ENCODE peak calls at places on chromosomes 2 and 18, in seven cellular contexts. F is mesendoderm, U is IMR-90, L is neuronal stem cell, V is mesenchymal stem cell, P is trophoblast cell, A is H1. I is an unnamed sample.

GRCh38 chr2:74567862-74568261 is 13.3 kb downstream of the DOK1 start:
- DNase-seq in F (no peak), U (peak), L (no peak), V (no peak), P (no peak), A (no peak), I (no peak)

GRCh38 chr2:174337337-174338154 is 2.8 kb downstream of the SP9 start:
- DNase-seq in F (peak), U (no peak), L (peak), V (peak), P (peak), A (peak), I (peak)

GRCh38 chr2:37070931-37071330 is 13.2 kb downstream of the HEATR5B start:
- DNase-seq in F (no peak), U (no peak), L (no peak), V (no peak), P (no peak), A (no peak), I (no peak)

GRCh38 chr2:118881490-118882129 is 34.2 kb upstream of the EN1 start:
- DNase-seq in F (peak), U (peak), L (no peak), V (peak), P (peak), A (peak), I (peak)

GRCh38 chr2:181782630-181783029 is 102.3 kb upstream of the NEUROD1 start:
- DNase-seq in F (peak), U (no peak), L (no peak), V (no peak), P (peak), A (no peak), I (no peak)

GRCh38 chr2:235050992-235051351 is 99.2 kb downstream of the SH3BP4 start:
- DNase-seq in F (peak), U (peak), L (no peak), V (peak), P (peak), A (no peak), I (no peak)

GRCh38 chr2:96218508-96219131 is 10.0 kb upstream of the STARD7 start:
- DNase-seq in F (no peak), U (no peak), L (no peak), V (no peak), P (no peak), A (no peak), I (no peak)

GRCh38 chr2:241865957-241866858 is 3.3 kb upstream of the RTP5 start:
- DNase-seq in F (peak), U (peak), L (peak), V (peak), P (no peak), A (peak), I (peak)

GRCh38 chr18:47247036-47247832 is 4.2 kb downstream of the SKOR2 start:
- DNase-seq in F (peak), U (no peak), L (no peak), V (no peak), P (no peak), A (peak), I (peak)

GRCh38 chr18:50428531-50429206 is 53.8 kb downstream of the SKA1 start:
- DNase-seq in F (peak), U (no peak), L (no peak), V (peak), P (no peak), A (no peak), I (no peak)

GRCh38 chr2:36338827-36339145 is 16.8 kb upstream of the CRIM1 start:
- DNase-seq in F (peak), U (peak), L (no peak), V (peak), P (no peak), A (no peak), I (no peak)

GRCh38 chr2:17479875-17480274 is 38.4 kb downstream of the RAD51AP2 start:
- DNase-seq in F (no peak), U (peak), L (no peak), V (peak), P (no peak), A (no peak), I (no peak)

GRCh38 chr2:12759248-12759647 is 42.5 kb downstream of the TRIB2 start:
- DNase-seq in F (no peak), U (peak), L (no peak), V (peak), P (peak), A (no peak), I (no peak)

GRCh38 chr2:168278424-168278888 is 31.1 kb upstream of the STK39 start:
- DNase-seq in F (peak), U (peak), L (no peak), V (peak), P (peak), A (no peak), I (no peak)

GRCh38 chr2:158969162-158969716 is 799 bp downstream of the TANC1 start:
- DNase-seq in F (no peak), U (no peak), L (peak), V (no peak), P (no peak), A (peak), I (no peak)

GRCh38 chr2:234930397-234930796 is 21.4 kb upstream of the SH3BP4 start:
- DNase-seq in F (no peak), U (no peak), L (no peak), V (no peak), P (no peak), A (no peak), I (no peak)

GRCh38 chr2:196367633-196368032 is 196.3 kb upstream of the STK17B start:
- DNase-seq in F (no peak), U (no peak), L (no peak), V (no peak), P (no peak), A (no peak), I (no peak)
- H2BK120ac ChIP-seq in F (no peak), U (no peak), L (no peak), V (no peak), P (no peak), A (no peak), I (no peak)

DNA sequence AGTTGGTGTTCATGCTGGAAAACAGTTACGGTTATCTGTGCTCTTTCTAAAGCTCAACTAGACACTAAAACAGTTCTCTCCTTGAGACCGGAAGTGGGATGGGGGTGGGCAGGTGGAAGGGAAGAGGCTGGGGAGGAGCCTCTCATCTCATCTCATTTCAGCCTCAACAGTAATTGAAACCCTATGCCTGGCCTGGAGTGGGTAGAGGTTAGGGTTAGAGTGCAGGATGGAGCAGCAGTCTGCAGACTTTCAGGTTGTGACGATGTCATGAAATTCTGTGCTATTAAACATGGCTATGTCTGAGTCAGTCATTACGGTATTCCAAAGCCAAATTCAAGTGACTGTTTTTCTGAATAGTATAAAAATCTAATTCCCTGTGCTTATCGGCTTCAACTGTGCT is 76.0 kb upstream of the TCF7L1 start:
- DNase-seq in F (peak), U (peak), L (no peak), V (no peak), P (no peak), A (no peak), I (no peak)
- H2BK120ac ChIP-seq in F (no peak), U (no peak), L (no peak), V (no peak), P (no peak), A (no peak), I (no peak)

GRCh38 chr2:8103085-8103708 is 578.7 kb upstream of the ID2 start:
- DNase-seq in F (no peak), U (peak), L (no peak), V (peak), P (no peak), A (no peak), I (no peak)
- H2BK120ac ChIP-seq in F (no peak), U (no peak), L (no peak), V (no peak), P (no peak), A (no peak), I (no peak)

DNA sequence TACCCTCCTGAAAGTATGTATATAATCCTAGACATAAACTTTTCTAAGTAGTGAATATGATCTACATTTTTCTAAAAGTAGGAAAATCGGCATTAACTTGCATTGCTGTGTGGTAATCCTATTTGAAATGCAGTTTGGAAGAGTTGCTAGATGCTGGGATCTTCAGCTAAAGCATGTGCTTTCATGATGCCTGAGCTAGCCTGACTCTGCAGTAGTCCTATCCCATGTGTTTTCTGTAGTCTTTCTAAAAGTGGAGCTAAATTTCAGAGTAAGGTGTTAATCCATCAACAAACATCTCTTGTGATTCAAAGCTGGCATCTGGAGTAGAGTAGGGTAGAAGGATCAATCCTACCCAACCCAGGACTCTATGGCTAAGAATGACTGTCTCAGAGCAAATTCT is 229.4 kb downstream of the THSD7B start:
- DNase-seq in F (no peak), U (no peak), L (no peak), V (no peak), P (no peak), A (no peak), I (no peak)
- H2BK120ac ChIP-seq in F (no peak), U (no peak), L (no peak), V (no peak), P (no peak), A (no peak), I (no peak)

DNA sequence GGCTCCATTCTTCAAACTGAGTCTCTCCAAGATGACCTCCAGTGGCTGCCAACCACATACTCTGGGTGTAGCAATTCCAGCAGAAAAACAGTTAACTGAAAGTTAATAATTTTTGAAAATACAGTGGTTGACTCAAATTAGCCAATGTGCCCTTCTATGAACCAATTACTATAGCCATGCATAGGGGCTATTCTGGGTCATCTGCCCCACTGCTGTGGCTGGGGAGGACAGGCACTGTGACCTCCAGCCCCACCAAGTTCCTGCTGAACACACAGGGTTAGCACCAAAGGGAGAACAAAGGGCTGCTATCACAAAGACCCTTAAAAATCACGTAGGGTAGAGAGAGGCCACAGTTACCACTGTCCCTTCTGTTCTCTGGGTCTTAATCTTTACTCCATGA is 123.0 kb downstream of the IRS1 start:
- DNase-seq in F (no peak), U (no peak), L (no peak), V (no peak), P (no peak), A (no peak), I (no peak)
- H2BK120ac ChIP-seq in F (peak), U (no peak), L (no peak), V (no peak), P (no peak), A (no peak), I (no peak)

GRCh38 chr18:79603321-79604204 is 76.0 kb upstream of the CTDP1 start:
- DNase-seq in F (no peak), U (no peak), L (no peak), V (no peak), P (no peak), A (no peak), I (no peak)

GRCh38 chr18:79606621-79607331 is 72.8 kb upstream of the CTDP1 start:
- DNase-seq in F (no peak), U (no peak), L (no peak), V (no peak), P (no peak), A (no peak), I (no peak)

GRCh38 chr18:79605481-79605880 is 74.1 kb upstream of the CTDP1 start:
- DNase-seq in F (no peak), U (no peak), L (no peak), V (no peak), P (no peak), A (no peak), I (no peak)

GRCh38 chr18:79604913-79605235 is 74.7 kb upstream of the CTDP1 start:
- DNase-seq in F (no peak), U (no peak), L (no peak), V (no peak), P (no peak), A (no peak), I (no peak)

DNA sequence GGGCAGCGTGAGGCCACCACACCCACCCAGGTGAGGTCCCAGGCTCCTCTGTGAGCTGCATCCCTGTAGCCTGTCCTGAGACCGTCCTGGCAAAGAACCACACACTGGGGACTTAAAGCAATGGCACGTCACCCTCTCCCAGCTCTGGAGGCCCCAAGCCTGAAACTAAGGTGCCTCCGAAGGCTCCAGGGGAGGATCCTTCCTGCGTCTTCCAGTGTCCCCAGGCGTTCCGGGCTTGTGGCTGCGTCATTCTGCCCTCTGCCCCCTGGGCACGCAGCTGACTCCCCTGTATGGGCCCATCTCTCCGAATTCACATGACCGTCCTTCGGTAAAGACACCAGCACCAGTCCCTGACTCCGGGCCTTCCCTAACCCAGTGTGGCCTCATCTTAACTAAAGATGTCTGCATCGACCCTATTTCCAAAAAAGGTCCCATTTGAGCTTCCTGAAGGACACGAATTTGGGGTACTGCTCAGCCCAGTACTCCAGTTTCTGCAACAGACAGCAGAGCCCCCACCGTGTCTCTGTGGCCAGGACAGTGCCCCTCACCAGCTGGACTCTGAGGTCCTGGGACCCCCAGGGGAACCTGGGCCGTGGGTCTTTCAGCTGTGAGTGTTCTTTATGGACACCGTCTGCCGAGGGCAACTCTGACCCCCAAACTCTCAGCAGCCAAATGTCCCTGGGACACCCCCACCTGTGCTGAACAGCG is 75.2 kb upstream of the CTDP1 start:
- DNase-seq in F (no peak), U (no peak), L (no peak), V (no peak), P (no peak), A (no peak), I (no peak)
- H2BK120ac ChIP-seq in F (peak), U (no peak), L (no peak), V (no peak), P (no peak), A (no peak), I (no peak)

GRCh38 chr2:9644603-9645002 is 13.8 kb upstream of the YWHAQ start:
- DNase-seq in F (no peak), U (peak), L (no peak), V (no peak), P (peak), A (no peak), I (no peak)

GRCh38 chr2:9641641-9642040 is 10.8 kb upstream of the YWHAQ start:
- DNase-seq in F (no peak), U (no peak), L (no peak), V (no peak), P (no peak), A (no peak), I (no peak)

GRCh38 chr2:9646631-9647030 is 15.8 kb upstream of the YWHAQ start:
- DNase-seq in F (no peak), U (no peak), L (no peak), V (no peak), P (no peak), A (no peak), I (no peak)

GRCh38 chr2:9640403-9641104 is 9.8 kb upstream of the YWHAQ start:
- DNase-seq in F (no peak), U (no peak), L (no peak), V (no peak), P (no peak), A (no peak), I (no peak)

GRCh38 chr2:9644021-9644420 is 13.2 kb upstream of the YWHAQ start:
- DNase-seq in F (no peak), U (no peak), L (no peak), V (no peak), P (no peak), A (no peak), I (no peak)
- H2BK120ac ChIP-seq in F (no peak), U (no peak), L (no peak), V (no peak), P (no peak), A (no peak), I (no peak)

DNA sequence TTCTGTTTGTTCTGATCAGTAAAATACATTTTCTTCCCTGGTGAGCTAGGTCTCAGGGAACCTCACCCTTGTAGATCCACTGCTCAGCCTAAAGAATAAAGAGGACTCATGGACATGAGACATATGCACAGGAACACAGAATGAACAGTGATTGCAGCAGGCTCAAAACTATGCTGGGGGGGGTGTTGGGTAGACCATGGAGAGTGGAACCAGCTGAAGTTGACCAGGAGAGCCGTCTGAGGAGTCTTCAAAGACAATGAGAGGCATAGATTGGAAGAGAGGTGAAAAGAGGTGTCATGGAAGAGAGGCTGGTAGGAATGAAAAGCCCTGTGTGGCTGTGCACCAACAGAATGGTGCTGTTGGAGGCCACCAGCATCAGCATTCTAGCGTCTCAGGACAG is 332.0 kb downstream of the CYP26B1 start:
- DNase-seq in F (no peak), U (no peak), L (no peak), V (no peak), P (no peak), A (no peak), I (no peak)
- H2BK120ac ChIP-seq in F (no peak), U (no peak), L (no peak), V (no peak), P (no peak), A (no peak), I (no peak)